ENCODE peak calls at places on chromosomes 16 and 17, in four cellular contexts. S, V, A and M are unnamed samples. For H3K27me3 and H3K36me3, the result is how much of the 10 kb centered on the place peaks cover.

GRCh38 chr17:30567231-30568116 is 90.3 kb downstream of the GOSR1 start:
- DNase-seq in A (no peak), S (no peak), V (no peak), M (no peak)

GRCh38 chr17:50466371-50467113 is 2.1 kb downstream of the CHAD start:
- DNase-seq in S (no peak), A (no peak), V (peak), M (no peak)

GRCh38 chr16:73058616-73059409 is 10.9 kb upstream of the ZFHX3 start:
- DNase-seq in V (peak), A (no peak), S (no peak), M (no peak)

GRCh38 chr17:4986403-4986802 is 1.1 kb downstream of the CAMTA2 start:
- DNase-seq in V (no peak), A (no peak), S (no peak), M (no peak)

GRCh38 chr16:72149676-72150464 is 22.1 kb downstream of the PMFBP1 start:
- DNase-seq in V (no peak), A (no peak), S (no peak), M (no peak)

GRCh38 chr17:30239089-30239462 is 3.6 kb upstream of the SLC6A4 start:
- DNase-seq in S (no peak), A (no peak), V (no peak), M (no peak)

GRCh38 chr16:70715860-70716357 is 30.1 kb upstream of the MTSS2 start:
- DNase-seq in A (no peak), S (no peak), V (peak), M (no peak)

GRCh38 chr16:85019659-85020245 is 7.8 kb upstream of the KIAA0513 start:
- DNase-seq in V (no peak), A (no peak), S (no peak), M (no peak)

GRCh38 chr16:77223184-77223583 is 24.0 kb downstream of the SYCE1L start:
- DNase-seq in A (no peak), S (no peak), V (peak), M (no peak)

GRCh38 chr17:67675481-67675880 is 42.3 kb upstream of the NOL11 start:
- DNase-seq in S (no peak), V (no peak), A (no peak), M (no peak)

GRCh38 chr16:23384878-23385277 is 68.1 kb downstream of the COG7 start:
- DNase-seq in V (no peak), S (no peak), A (no peak), M (no peak)

DNA sequence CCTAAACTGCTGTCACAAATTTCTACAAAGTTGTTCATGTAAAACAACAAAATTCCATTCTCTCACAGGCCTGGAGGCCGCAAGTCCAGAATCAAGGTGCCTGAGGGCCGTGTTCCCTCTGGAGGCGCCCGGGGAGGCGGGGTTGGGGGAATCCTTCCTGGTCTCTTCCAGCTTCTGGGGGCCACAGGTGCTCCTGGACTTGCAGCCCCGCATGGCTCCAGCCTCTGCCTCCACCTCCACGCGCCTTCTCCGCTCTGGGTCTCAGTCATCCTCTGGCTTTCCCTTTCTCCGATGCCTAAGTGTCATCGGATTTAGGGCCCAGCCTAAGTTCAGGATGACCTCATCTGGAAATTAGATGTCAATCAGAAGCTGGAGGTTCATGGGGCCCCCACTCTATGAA is 28.6 kb upstream of the BAHCC1 start:
- DNase-seq in A (no peak), V (no peak), S (no peak), M (no peak)
- H3K27me3 ChIP-seq in A (under half), V (under half), S (under half), M (under half)

DNA sequence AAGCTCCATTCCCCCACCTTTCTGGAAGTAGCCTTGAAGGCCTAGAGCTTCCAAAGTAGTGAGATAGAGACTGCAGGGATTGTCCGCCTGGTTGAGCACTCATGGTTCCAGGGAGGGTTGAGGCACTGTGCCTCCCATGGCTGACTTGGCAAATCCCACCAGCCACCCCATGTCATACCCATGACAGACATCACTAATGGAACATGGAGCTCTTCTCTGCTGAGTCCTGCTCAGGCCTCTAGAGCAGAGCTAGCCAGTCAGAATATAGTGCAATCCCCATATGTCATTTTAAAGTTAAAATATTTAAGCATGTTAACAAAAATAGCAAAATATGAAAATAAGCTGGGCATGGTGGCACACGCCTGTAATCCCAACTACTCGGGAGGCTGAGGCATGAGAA is 28.8 kb downstream of the UNC13D start:
- DNase-seq in V (no peak), S (no peak), A (no peak), M (no peak)
- H3K36me3 ChIP-seq in V (under half), S (under half), A (half or more), M (under half)

DNA sequence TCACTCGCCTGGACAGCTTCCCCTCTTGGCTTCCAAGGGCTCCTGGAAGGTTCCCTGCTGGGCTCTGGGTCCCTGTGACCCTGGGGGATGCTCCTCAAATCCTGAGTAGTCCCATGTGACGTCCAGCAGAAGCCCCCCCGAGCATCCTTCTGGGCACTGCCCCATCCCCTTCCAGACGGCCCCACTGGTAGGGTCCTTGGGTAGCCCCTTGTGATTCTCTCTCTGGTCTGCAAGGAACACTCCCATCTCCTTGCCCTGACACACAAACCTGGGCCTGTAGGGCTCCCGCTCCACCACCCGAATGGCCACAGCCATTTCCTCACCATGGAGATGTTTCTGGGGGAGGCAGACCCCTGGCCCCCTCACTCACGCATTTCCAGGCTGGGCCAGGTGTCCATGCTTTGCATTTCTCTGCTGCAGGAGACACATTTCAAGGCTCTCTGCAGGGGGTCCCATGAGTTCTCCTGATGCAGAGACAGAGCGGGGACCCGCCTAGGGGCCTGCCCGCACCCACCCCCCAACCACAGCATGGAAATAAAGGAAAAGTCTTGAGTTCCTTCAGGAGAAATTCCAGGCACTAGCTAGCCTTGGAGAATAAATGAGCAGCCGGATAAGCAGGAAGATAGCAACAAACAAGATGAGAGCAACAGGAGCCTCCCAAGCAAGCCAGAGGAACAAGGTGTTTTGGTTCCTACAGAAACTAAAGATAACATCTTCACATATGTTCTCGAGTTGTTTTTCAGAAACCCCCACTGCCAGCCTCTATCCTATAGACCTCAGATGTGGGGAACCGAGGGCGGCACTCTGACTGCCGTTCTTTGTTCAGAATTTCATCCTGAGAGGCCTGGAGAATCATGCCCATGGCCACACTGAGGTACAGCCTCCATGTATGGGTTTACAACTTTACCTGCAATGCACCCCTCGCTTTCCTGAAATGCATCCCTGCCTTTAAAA is 128.8 kb downstream of the MGAT5B start:
- DNase-seq in V (no peak), A (no peak), S (no peak), M (peak)
- H3K27me3 ChIP-seq in V (under half), A (under half), S (under half), M (under half)

GRCh38 chr17:18323007-18323406 is 7.9 kb downstream of the SMCR8 start:
- DNase-seq in V (peak), A (no peak), S (no peak), M (no peak)
- H3K36me3 ChIP-seq in V (under half), A (half or more), S (under half), M (under half)

DNA sequence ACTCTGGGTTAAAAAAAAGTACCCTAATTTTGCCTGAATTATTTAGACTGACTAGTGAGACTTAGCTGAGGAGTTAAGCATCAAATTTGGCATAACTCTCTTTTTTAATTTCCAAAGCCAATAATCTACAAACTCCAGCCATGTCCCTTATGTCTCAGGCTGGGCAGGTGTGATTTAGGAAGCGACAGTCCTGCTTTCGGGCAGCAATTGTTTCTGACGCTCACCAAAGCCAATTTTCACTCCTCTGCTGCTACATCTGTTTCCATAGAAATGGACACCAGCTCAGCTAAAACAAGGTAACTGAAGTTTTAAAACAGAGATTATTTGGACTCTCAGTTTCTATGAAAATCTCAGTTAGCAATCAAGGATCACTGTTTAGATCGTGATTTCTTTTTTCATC is 338.7 kb downstream of the ABCC12 start:
- DNase-seq in A (no peak), V (no peak), S (no peak), M (no peak)
- H3K27me3 ChIP-seq in A (under half), V (under half), S (under half), M (under half)